ENCODE peak calls at places on chromosomes 2 and 18, in five cellular contexts. I, L, N, V and X are unnamed samples.

GRCh38 chr2:230957756-230958391 is 32.8 kb upstream of the GPR55 start:
- DNase-seq in I (no peak), L (no peak), N (no peak), V (no peak), X (no peak)

GRCh38 chr2:125745514-125745913 is 910.4 kb upstream of the GYPC start:
- DNase-seq in I (no peak), L (no peak), N (peak; percentile 52), V (no peak), X (no peak)

GRCh38 chr18:10409041-10409440 is 45.4 kb upstream of the APCDD1 start:
- DNase-seq in I (no peak), L (no peak), N (no peak), V (no peak), X (no peak)

GRCh38 chr2:145836986-145837385 is 1317.1 kb upstream of the ZEB2 start:
- DNase-seq in I (no peak), L (no peak), N (no peak), V (no peak), X (no peak)

GRCh38 chr2:122736279-122736678 is 980.8 kb downstream of the TSN start:
- DNase-seq in I (no peak), L (no peak), N (no peak), V (no peak), X (no peak)

GRCh38 chr2:118095610-118096009 is 7.3 kb downstream of the INSIG2 start:
- DNase-seq in I (no peak), L (no peak), N (no peak), V (no peak), X (no peak)

GRCh38 chr2:172326211-172326509 is 101.2 kb upstream of the ITGA6 start:
- DNase-seq in I (no peak), L (no peak), N (no peak), V (no peak), X (no peak)

GRCh38 chr2:136376211-136376610 is 258.3 kb upstream of the CXCR4 start:
- DNase-seq in I (no peak), L (no peak), N (no peak), V (no peak), X (no peak)

GRCh38 chr2:145158051-145158586 is 638.2 kb upstream of the ZEB2 start:
- DNase-seq in I (no peak), L (no peak), N (no peak), V (peak; percentile 82), X (no peak)

GRCh38 chr2:72543527-72544216 is 282.2 kb downstream of the EXOC6B start:
- DNase-seq in I (no peak), L (no peak), N (no peak), V (no peak), X (no peak)

GRCh38 chr18:50614838-50615237 is 55.0 kb downstream of the MAPK4 start:
- DNase-seq in I (no peak), L (no peak), N (no peak), V (no peak), X (no peak)

GRCh38 chr2:241560883-241561474 is 2.4 kb downstream of the BOK start:
- DNase-seq in I (no peak), L (no peak), N (no peak), V (no peak), X (no peak)

GRCh38 chr2:28901202-28901601 is 6.7 kb downstream of the WDR43 start:
- DNase-seq in I (no peak), L (no peak), N (no peak), V (no peak), X (no peak)

GRCh38 chr18:58258707-58259342 is 214.8 kb downstream of the NEDD4L start:
- DNase-seq in I (no peak), L (no peak), N (no peak), V (no peak), X (no peak)

GRCh38 chr2:83051538-83052192 is 1407.4 kb downstream of the SUCLG1 start:
- DNase-seq in I (no peak), L (no peak), N (no peak), V (no peak), X (no peak)

GRCh38 chr2:191713837-191714236 is 35.9 kb downstream of the NABP1 start:
- DNase-seq in I (no peak), L (no peak), N (no peak), V (no peak), X (no peak)

GRCh38 chr2:8334866-8335325 is 347.0 kb upstream of the ID2 start:
- DNase-seq in I (no peak), L (no peak), N (peak; percentile 67), V (no peak), X (no peak)

GRCh38 chr18:71849407-71849806 is 694.7 kb downstream of the CBLN2 start:
- DNase-seq in I (no peak), L (no peak), N (no peak), V (no peak), X (no peak)

GRCh38 chr2:58569460-58570185 is 328.5 kb upstream of the FANCL start:
- DNase-seq in I (no peak), L (no peak), N (no peak), V (no peak), X (no peak)

GRCh38 chr2:170972508-170973224 is 43.6 kb downstream of the GORASP2 start:
- DNase-seq in I (no peak), L (no peak), N (no peak), V (no peak), X (no peak)

GRCh38 chr2:30332791-30333453 is 101.6 kb downstream of the LBH start:
- DNase-seq in I (no peak), L (no peak), N (no peak), V (no peak), X (no peak)

GRCh38 chr2:205763708-205764501 is 81.6 kb downstream of the NRP2 start:
- DNase-seq in I (no peak), L (no peak), N (peak; percentile 78), V (no peak), X (no peak)

GRCh38 chr2:44801676-44802408 is 139.7 kb upstream of the SIX3 start:
- DNase-seq in I (no peak), L (no peak), N (peak; percentile 87), V (no peak), X (no peak)

GRCh38 chr2:74080346-74080745 is 67.4 kb downstream of the BOLA3 start:
- DNase-seq in I (no peak), L (no peak), N (no peak), V (no peak), X (no peak)

GRCh38 chr2:116718451-116718850 is 1096.0 kb upstream of the DDX18 start:
- DNase-seq in I (no peak), L (no peak), N (no peak), V (no peak), X (no peak)

GRCh38 chr2:197028230-197028629 is 101.7 kb upstream of the PGAP1 start:
- DNase-seq in I (no peak), L (no peak), N (no peak), V (no peak), X (no peak)

GRCh38 chr2:128073278-128073677 is 17.7 kb upstream of the UGGT1 start:
- DNase-seq in I (no peak), L (no peak), N (no peak), V (no peak), X (no peak)